ENCODE peak calls at places on chromosomes 7 and 10, in eight cellular contexts. One of them, this sample, is unnamed.

GRCh38 chr7:33921216-33921938 is 16.0 kb downstream of the BMPER start:
- DNase-seq in lung microvascular endothelial cell: no peak
- DNase-seq in T-helper 1 cell: no peak
- DNase-seq in naive thymus-derived CD8-positive, alpha-beta T cell: no peak
- DNase-seq in cardiac septum: no peak
- DNase-seq in coronary artery: no peak
- DNase-seq in substantia nigra: no peak
- DNase-seq in AG08395: peak
- DNase-seq in this sample: no peak

GRCh38 chr10:110437761-110438341 is 59.9 kb upstream of the DUSP5 start:
- DNase-seq in naive thymus-derived CD8-positive, alpha-beta T cell: no peak
- DNase-seq in T-helper 1 cell: no peak
- DNase-seq in cardiac septum: peak
- DNase-seq in substantia nigra: no peak
- DNase-seq in coronary artery: no peak
- DNase-seq in lung microvascular endothelial cell: no peak
- DNase-seq in AG08395: no peak
- DNase-seq in this sample: no peak

GRCh38 chr7:140638311-140638791 is 2.3 kb downstream of the DENND2A start:
- DNase-seq in cardiac septum: no peak
- DNase-seq in naive thymus-derived CD8-positive, alpha-beta T cell: no peak
- DNase-seq in T-helper 1 cell: no peak
- DNase-seq in AG08395: peak
- DNase-seq in coronary artery: no peak
- DNase-seq in substantia nigra: no peak
- DNase-seq in lung microvascular endothelial cell: no peak
- DNase-seq in this sample: no peak

GRCh38 chr7:135320277-135320676 is 86.6 kb downstream of the STRA8 start:
- DNase-seq in T-helper 1 cell: no peak
- DNase-seq in coronary artery: no peak
- DNase-seq in substantia nigra: peak
- DNase-seq in AG08395: peak
- DNase-seq in lung microvascular endothelial cell: peak
- DNase-seq in cardiac septum: no peak
- DNase-seq in naive thymus-derived CD8-positive, alpha-beta T cell: no peak
- DNase-seq in this sample: no peak

GRCh38 chr7:150778738-150779301 is 21.3 kb downstream of the TMEM176B start:
- DNase-seq in substantia nigra: peak
- DNase-seq in lung microvascular endothelial cell: peak
- DNase-seq in T-helper 1 cell: peak
- DNase-seq in coronary artery: no peak
- DNase-seq in cardiac septum: no peak
- DNase-seq in AG08395: peak
- DNase-seq in naive thymus-derived CD8-positive, alpha-beta T cell: peak
- DNase-seq in this sample: no peak

GRCh38 chr7:84091318-84091717 is 103.3 kb downstream of the SEMA3A start:
- DNase-seq in lung microvascular endothelial cell: no peak
- DNase-seq in coronary artery: no peak
- DNase-seq in AG08395: no peak
- DNase-seq in T-helper 1 cell: no peak
- DNase-seq in substantia nigra: no peak
- DNase-seq in naive thymus-derived CD8-positive, alpha-beta T cell: no peak
- DNase-seq in cardiac septum: no peak
- DNase-seq in this sample: no peak

GRCh38 chr10:67077376-67077775 is 151.5 kb downstream of the LRRTM3 start:
- DNase-seq in coronary artery: no peak
- DNase-seq in cardiac septum: no peak
- DNase-seq in substantia nigra: no peak
- DNase-seq in naive thymus-derived CD8-positive, alpha-beta T cell: no peak
- DNase-seq in AG08395: no peak
- DNase-seq in lung microvascular endothelial cell: no peak
- DNase-seq in T-helper 1 cell: no peak
- DNase-seq in this sample: no peak

GRCh38 chr7:117950601-117951278 is 77.5 kb upstream of the CTTNBP2 start:
- DNase-seq in naive thymus-derived CD8-positive, alpha-beta T cell: no peak
- DNase-seq in T-helper 1 cell: no peak
- DNase-seq in AG08395: no peak
- DNase-seq in substantia nigra: no peak
- DNase-seq in coronary artery: no peak
- DNase-seq in cardiac septum: no peak
- DNase-seq in lung microvascular endothelial cell: no peak
- DNase-seq in this sample: no peak

GRCh38 chr10:100083623-100084022 is 2.0 kb upstream of the CPN1 start:
- DNase-seq in AG08395: no peak
- DNase-seq in lung microvascular endothelial cell: no peak
- DNase-seq in cardiac septum: no peak
- DNase-seq in naive thymus-derived CD8-positive, alpha-beta T cell: no peak
- DNase-seq in T-helper 1 cell: no peak
- DNase-seq in substantia nigra: no peak
- DNase-seq in coronary artery: no peak
- DNase-seq in this sample: no peak

GRCh38 chr7:52273685-52274610 is 761.5 kb upstream of the POM121L12 start:
- DNase-seq in coronary artery: no peak
- DNase-seq in lung microvascular endothelial cell: peak
- DNase-seq in AG08395: peak
- DNase-seq in T-helper 1 cell: no peak
- DNase-seq in substantia nigra: no peak
- DNase-seq in naive thymus-derived CD8-positive, alpha-beta T cell: no peak
- DNase-seq in cardiac septum: no peak
- DNase-seq in this sample: no peak